ENCODE peak calls at places on chromosome 6, in six cellular contexts. One of them, this sample, is unnamed. For H3K4me1, the result is how much of the 10 kb centered on the place peaks cover.

GRCh38 chr6:122289721-122290501 is 109.5 kb upstream of the HSF2 start:
- DNase-seq in cardiac muscle cell: peak
- DNase-seq in PC-3: peak
- DNase-seq in stomach: no peak
- DNase-seq in fibroblast of lung: peak
- DNase-seq in CD8-positive, alpha-beta memory T cell: no peak
- DNase-seq in this sample: no peak

GRCh38 chr6:84728602-84729001 is 35.8 kb downstream of the TBX18 start:
- DNase-seq in fibroblast of lung: no peak
- DNase-seq in stomach: no peak
- DNase-seq in PC-3: peak
- DNase-seq in cardiac muscle cell: peak
- DNase-seq in CD8-positive, alpha-beta memory T cell: no peak
- DNase-seq in this sample: no peak

GRCh38 chr6:40877362-40877761 is 161.7 kb downstream of the UNC5CL start:
- DNase-seq in cardiac muscle cell: no peak
- DNase-seq in stomach: no peak
- DNase-seq in fibroblast of lung: no peak
- DNase-seq in CD8-positive, alpha-beta memory T cell: no peak
- DNase-seq in PC-3: peak
- DNase-seq in this sample: peak

GRCh38 chr6:43817192-43817591 is 47.2 kb downstream of the VEGFA start:
- DNase-seq in stomach: peak
- DNase-seq in fibroblast of lung: no peak
- DNase-seq in CD8-positive, alpha-beta memory T cell: no peak
- DNase-seq in PC-3: peak
- DNase-seq in cardiac muscle cell: peak
- DNase-seq in this sample: no peak

GRCh38 chr6:136103763-136104311 is 146.3 kb downstream of the MTFR2 start:
- DNase-seq in cardiac muscle cell: peak
- DNase-seq in CD8-positive, alpha-beta memory T cell: no peak
- DNase-seq in fibroblast of lung: no peak
- DNase-seq in stomach: no peak
- DNase-seq in PC-3: no peak
- DNase-seq in this sample: no peak

GRCh38 chr6:36685926-36686667 is 7.6 kb downstream of the CDKN1A start:
- DNase-seq in PC-3: no peak
- DNase-seq in CD8-positive, alpha-beta memory T cell: no peak
- DNase-seq in cardiac muscle cell: no peak
- DNase-seq in fibroblast of lung: no peak
- DNase-seq in stomach: peak
- DNase-seq in this sample: no peak

GRCh38 chr6:13485923-13486557 is 1.4 kb downstream of the GFOD1 start:
- DNase-seq in fibroblast of lung: peak
- DNase-seq in cardiac muscle cell: peak
- DNase-seq in CD8-positive, alpha-beta memory T cell: no peak
- DNase-seq in PC-3: peak
- DNase-seq in stomach: no peak
- DNase-seq in this sample: peak

GRCh38 chr6:16496982-16497823 is 258.8 kb downstream of the GMPR start:
- DNase-seq in CD8-positive, alpha-beta memory T cell: no peak
- DNase-seq in cardiac muscle cell: peak
- DNase-seq in stomach: no peak
- DNase-seq in PC-3: no peak
- DNase-seq in fibroblast of lung: peak
- DNase-seq in this sample: no peak

GRCh38 chr6:87482382-87482781 is 9.6 kb downstream of the SLC35A1 start:
- DNase-seq in fibroblast of lung: no peak
- DNase-seq in cardiac muscle cell: no peak
- DNase-seq in stomach: no peak
- DNase-seq in CD8-positive, alpha-beta memory T cell: no peak
- DNase-seq in PC-3: no peak
- DNase-seq in this sample: no peak

GRCh38 chr6:150435832-150436231 is 67.0 kb downstream of the IYD start:
- DNase-seq in fibroblast of lung: peak
- DNase-seq in PC-3: no peak
- DNase-seq in CD8-positive, alpha-beta memory T cell: no peak
- DNase-seq in stomach: no peak
- DNase-seq in cardiac muscle cell: no peak
- DNase-seq in this sample: no peak

DNA sequence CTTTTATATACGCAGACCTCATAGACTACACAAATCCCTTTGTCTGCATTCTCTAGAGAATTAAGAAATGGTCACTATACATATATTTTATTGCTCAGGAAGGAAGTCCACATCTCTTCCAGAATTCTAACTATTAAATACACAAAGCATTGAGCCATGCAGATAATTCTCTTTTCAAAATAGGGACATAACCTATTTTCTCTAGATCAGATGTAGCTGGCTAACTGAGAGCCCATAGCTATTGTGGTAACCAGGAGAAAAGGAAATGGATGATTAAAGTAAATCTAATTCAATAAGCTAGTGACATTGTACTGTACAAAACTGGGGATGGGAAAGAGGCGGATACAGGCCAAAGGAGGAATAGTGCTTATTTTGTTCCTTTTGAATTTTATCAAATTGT is 137.2 kb downstream of the BACH2 start:
- DNase-seq in fibroblast of lung: no peak
- DNase-seq in PC-3: no peak
- DNase-seq in CD8-positive, alpha-beta memory T cell: no peak
- DNase-seq in stomach: no peak
- DNase-seq in cardiac muscle cell: no peak
- DNase-seq in this sample: no peak
- H3K4me1 ChIP-seq in fibroblast of lung: under half
- H3K4me1 ChIP-seq in PC-3: under half
- H3K4me1 ChIP-seq in CD8-positive, alpha-beta memory T cell: half or more
- H3K4me1 ChIP-seq in stomach: under half
- H3K4me1 ChIP-seq in cardiac muscle cell: under half
- H3K4me1 ChIP-seq in this sample: half or more

GRCh38 chr6:6655805-6656251 is 67.3 kb downstream of the LY86 start:
- DNase-seq in stomach: no peak
- DNase-seq in PC-3: no peak
- DNase-seq in fibroblast of lung: no peak
- DNase-seq in cardiac muscle cell: no peak
- DNase-seq in CD8-positive, alpha-beta memory T cell: no peak
- DNase-seq in this sample: no peak
- H3K4me1 ChIP-seq in stomach: under half
- H3K4me1 ChIP-seq in PC-3: under half
- H3K4me1 ChIP-seq in fibroblast of lung: under half
- H3K4me1 ChIP-seq in cardiac muscle cell: under half
- H3K4me1 ChIP-seq in CD8-positive, alpha-beta memory T cell: half or more
- H3K4me1 ChIP-seq in this sample: half or more

GRCh38 chr6:10528170-10528981 is 7.2 kb downstream of the GCNT2 start:
- DNase-seq in stomach: peak
- DNase-seq in cardiac muscle cell: peak
- DNase-seq in PC-3: peak
- DNase-seq in fibroblast of lung: peak
- DNase-seq in CD8-positive, alpha-beta memory T cell: no peak
- DNase-seq in this sample: no peak
- H3K4me1 ChIP-seq in stomach: under half
- H3K4me1 ChIP-seq in cardiac muscle cell: under half
- H3K4me1 ChIP-seq in PC-3: under half
- H3K4me1 ChIP-seq in fibroblast of lung: under half
- H3K4me1 ChIP-seq in CD8-positive, alpha-beta memory T cell: under half
- H3K4me1 ChIP-seq in this sample: under half

GRCh38 chr6:364609-365540 is 26.7 kb upstream of the IRF4 start:
- DNase-seq in fibroblast of lung: no peak
- DNase-seq in PC-3: no peak
- DNase-seq in stomach: no peak
- DNase-seq in CD8-positive, alpha-beta memory T cell: no peak
- DNase-seq in cardiac muscle cell: no peak
- DNase-seq in this sample: no peak

GRCh38 chr6:363291-363690 is 28.3 kb upstream of the IRF4 start:
- DNase-seq in fibroblast of lung: no peak
- DNase-seq in stomach: no peak
- DNase-seq in PC-3: no peak
- DNase-seq in cardiac muscle cell: no peak
- DNase-seq in CD8-positive, alpha-beta memory T cell: no peak
- DNase-seq in this sample: no peak

GRCh38 chr6:362924-363249 is 28.7 kb upstream of the IRF4 start:
- DNase-seq in cardiac muscle cell: no peak
- DNase-seq in PC-3: no peak
- DNase-seq in CD8-positive, alpha-beta memory T cell: no peak
- DNase-seq in fibroblast of lung: no peak
- DNase-seq in stomach: no peak
- DNase-seq in this sample: no peak

GRCh38 chr6:362231-362923 is 29.2 kb upstream of the IRF4 start:
- DNase-seq in stomach: no peak
- DNase-seq in fibroblast of lung: no peak
- DNase-seq in cardiac muscle cell: no peak
- DNase-seq in CD8-positive, alpha-beta memory T cell: no peak
- DNase-seq in PC-3: no peak
- DNase-seq in this sample: no peak

DNA sequence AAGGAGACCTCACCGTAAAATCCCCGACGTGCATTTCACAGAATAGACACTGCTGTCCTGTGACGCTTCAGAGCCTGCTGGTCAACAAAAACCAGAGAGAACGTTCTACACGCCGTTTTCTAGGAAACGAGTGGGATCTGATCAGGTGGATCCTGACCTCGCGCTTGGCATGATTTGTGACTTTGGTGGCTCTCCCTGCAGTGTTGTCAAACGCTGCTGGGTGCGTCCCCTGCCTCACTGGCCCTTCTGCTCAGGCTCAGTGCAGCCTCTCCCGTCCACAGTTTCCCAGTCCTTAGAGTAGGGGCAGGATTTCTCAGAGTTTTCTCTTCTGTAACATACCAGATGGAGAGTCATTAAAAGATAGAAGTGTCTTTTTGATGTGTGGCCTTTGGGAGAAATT is 27.6 kb upstream of the IRF4 start:
- DNase-seq in PC-3: no peak
- DNase-seq in CD8-positive, alpha-beta memory T cell: no peak
- DNase-seq in fibroblast of lung: no peak
- DNase-seq in cardiac muscle cell: no peak
- DNase-seq in stomach: no peak
- DNase-seq in this sample: no peak
- H3K4me1 ChIP-seq in PC-3: under half
- H3K4me1 ChIP-seq in CD8-positive, alpha-beta memory T cell: under half
- H3K4me1 ChIP-seq in fibroblast of lung: under half
- H3K4me1 ChIP-seq in cardiac muscle cell: under half
- H3K4me1 ChIP-seq in stomach: under half
- H3K4me1 ChIP-seq in this sample: under half

This sample was measured in naive thymus-derived CD4-positive, alpha-beta T cell.